ENCODE peak calls at places on chromosomes 7 and 10, in six cellular contexts. One of them, this sample, is unnamed.

GRCh38 chr7:41810258-41810576 is 107.3 kb upstream of the INHBA start:
- DNase-seq in ovary: no peak
- DNase-seq in astrocyte: no peak
- DNase-seq in ascending aorta: no peak
- DNase-seq in GM20000: peak
- DNase-seq in stimulated activated CD8-positive, alpha-beta memory T cell treated with anti-CD3 and anti-CD28 coated beads, Interleukin-4, amount 100 ng/mL, for 24 hours: no peak
- DNase-seq in this sample: no peak

GRCh38 chr7:22094413-22095304 is 149.0 kb upstream of the CDCA7L start:
- DNase-seq in ovary: no peak
- DNase-seq in astrocyte: peak
- DNase-seq in ascending aorta: peak
- DNase-seq in GM20000: no peak
- DNase-seq in stimulated activated CD8-positive, alpha-beta memory T cell treated with anti-CD3 and anti-CD28 coated beads, Interleukin-4, amount 100 ng/mL, for 24 hours: no peak
- DNase-seq in this sample: no peak

GRCh38 chr10:10794776-10795175 is 222.9 kb upstream of the CELF2 start:
- DNase-seq in ovary: no peak
- DNase-seq in astrocyte: peak
- DNase-seq in ascending aorta: no peak
- DNase-seq in GM20000: no peak
- DNase-seq in stimulated activated CD8-positive, alpha-beta memory T cell treated with anti-CD3 and anti-CD28 coated beads, Interleukin-4, amount 100 ng/mL, for 24 hours: no peak
- DNase-seq in this sample: no peak

GRCh38 chr7:151088019-151088855 is 2.0 kb downstream of the AGAP3 start:
- DNase-seq in ovary: no peak
- DNase-seq in astrocyte: no peak
- DNase-seq in ascending aorta: no peak
- DNase-seq in GM20000: no peak
- DNase-seq in stimulated activated CD8-positive, alpha-beta memory T cell treated with anti-CD3 and anti-CD28 coated beads, Interleukin-4, amount 100 ng/mL, for 24 hours: no peak
- DNase-seq in this sample: no peak

GRCh38 chr10:132482090-132482489 is 55.5 kb upstream of the INPP5A start:
- DNase-seq in ovary: peak
- DNase-seq in astrocyte: peak
- DNase-seq in ascending aorta: no peak
- DNase-seq in GM20000: no peak
- DNase-seq in stimulated activated CD8-positive, alpha-beta memory T cell treated with anti-CD3 and anti-CD28 coated beads, Interleukin-4, amount 100 ng/mL, for 24 hours: no peak
- DNase-seq in this sample: no peak

GRCh38 chr7:33495207-33495606 is 365.8 kb downstream of the BBS9 start:
- DNase-seq in ovary: no peak
- DNase-seq in astrocyte: peak
- DNase-seq in ascending aorta: no peak
- DNase-seq in GM20000: no peak
- DNase-seq in stimulated activated CD8-positive, alpha-beta memory T cell treated with anti-CD3 and anti-CD28 coated beads, Interleukin-4, amount 100 ng/mL, for 24 hours: no peak
- DNase-seq in this sample: no peak

GRCh38 chr10:25738776-25739175 is 195.3 kb upstream of the MYO3A start:
- DNase-seq in ovary: no peak
- DNase-seq in astrocyte: no peak
- DNase-seq in ascending aorta: no peak
- DNase-seq in GM20000: no peak
- DNase-seq in stimulated activated CD8-positive, alpha-beta memory T cell treated with anti-CD3 and anti-CD28 coated beads, Interleukin-4, amount 100 ng/mL, for 24 hours: no peak
- DNase-seq in this sample: no peak

GRCh38 chr10:110498982-110499795 is 1.5 kb downstream of the DUSP5 start:
- DNase-seq in ovary: no peak
- DNase-seq in astrocyte: peak
- DNase-seq in ascending aorta: no peak
- DNase-seq in GM20000: peak
- DNase-seq in stimulated activated CD8-positive, alpha-beta memory T cell treated with anti-CD3 and anti-CD28 coated beads, Interleukin-4, amount 100 ng/mL, for 24 hours: no peak
- DNase-seq in this sample: no peak

GRCh38 chr7:157272351-157273207 is 64.2 kb upstream of the DNAJB6 start:
- DNase-seq in ovary: no peak
- DNase-seq in astrocyte: no peak
- DNase-seq in ascending aorta: peak
- DNase-seq in GM20000: no peak
- DNase-seq in stimulated activated CD8-positive, alpha-beta memory T cell treated with anti-CD3 and anti-CD28 coated beads, Interleukin-4, amount 100 ng/mL, for 24 hours: no peak
- DNase-seq in this sample: no peak